ENCODE peak calls at places on chromosomes 4 and X, in nine cellular contexts. F, K, V, N, L, X, H, P and T are unnamed samples.

GRCh38 chr4:184421558-184422155 is 52.7 kb downstream of the IRF2 start:
- DNase-seq in F (no peak), N (no peak), V (peak; percentile 32), L (no peak), P (no peak), K (no peak), H (no peak), X (no peak), T (peak; percentile 24)

GRCh38 chrX:30665471-30665870 is 12.2 kb downstream of the GK start:
- DNase-seq in V (no peak), F (no peak), H (no peak), P (no peak), N (no peak), K (no peak), X (no peak), L (no peak), T (no peak)

GRCh38 chr4:158949094-158949493 is 153.8 kb upstream of the RAPGEF2 start:
- DNase-seq in X (no peak), F (no peak), L (no peak), N (no peak), V (no peak), P (no peak), K (peak; percentile 37), H (no peak), T (no peak)

GRCh38 chrX:15328131-15328530 is 7.2 kb downstream of the PIGA start:
- DNase-seq in N (no peak), L (no peak), P (no peak), K (no peak), X (no peak), V (no peak), F (no peak), H (no peak), T (no peak)

GRCh38 chrX:53795583-53795982 is 109.1 kb upstream of the HUWE1 start:
- DNase-seq in H (no peak), X (no peak), N (no peak), K (peak; percentile 67), L (peak; percentile 18), P (no peak), V (no peak), F (no peak), T (no peak)

GRCh38 chrX:50805316-50805715 is 8.7 kb downstream of the SHROOM4 start:
- DNase-seq in F (no peak), V (no peak), P (no peak), X (no peak), N (no peak), L (no peak), H (no peak), K (no peak), T (no peak)

GRCh38 chr4:16090306-16090705 is 6.5 kb upstream of the PROM1 start:
- DNase-seq in X (no peak), V (no peak), L (no peak), F (no peak), K (no peak), N (no peak), H (no peak), P (no peak), T (no peak)

GRCh38 chr4:102736636-102737549 is 23.9 kb downstream of the MANBA start:
- DNase-seq in F (no peak), V (no peak), K (no peak), X (no peak), L (no peak), H (no peak), P (no peak), N (no peak), T (no peak)

GRCh38 chrX:55008571-55009358 is 8.6 kb downstream of the APEX2 start:
- DNase-seq in P (no peak), X (peak; percentile 12), K (peak; percentile 62), H (peak; percentile 4), V (no peak), L (no peak), N (no peak), F (no peak), T (no peak)

GRCh38 chr4:174314274-174314673 is 30.6 kb downstream of the CEP44 start:
- DNase-seq in K (no peak), L (no peak), N (no peak), V (no peak), H (no peak), X (no peak), F (no peak), P (no peak), T (no peak)

GRCh38 chrX:103941201-103941975 is 21.0 kb upstream of the TMSB15B start:
- DNase-seq in H (peak; percentile 46), X (no peak), K (peak; percentile 51), P (no peak), V (no peak), N (no peak), L (peak; percentile 17), F (no peak), T (peak; percentile 12)

GRCh38 chr4:15402146-15402545 is 25.7 kb upstream of the C1QTNF7 start:
- DNase-seq in H (no peak), N (no peak), L (no peak), K (peak; percentile 64), F (no peak), V (no peak), X (no peak), P (no peak), T (no peak)

GRCh38 chr4:89829470-89830138 is 7.4 kb downstream of the SNCA start:
- DNase-seq in V (peak; percentile 43), X (no peak), K (peak; percentile 35), L (no peak), H (no peak), P (no peak), N (peak; percentile 55), F (no peak), T (peak; percentile 77)

GRCh38 chrX:132086717-132087116 is 41.1 kb downstream of the FRMD7 start:
- DNase-seq in K (peak; percentile 79), L (no peak), X (no peak), N (no peak), P (no peak), H (no peak), V (no peak), F (no peak), T (no peak)

GRCh38 chr4:81003549-81004240 is 26.8 kb upstream of the BMP3 start:
- DNase-seq in K (no peak), V (no peak), N (no peak), F (no peak), H (no peak), P (no peak), L (no peak), X (no peak), T (no peak)

GRCh38 chr4:137394000-137394399 is 138.3 kb downstream of the PCDH18 start:
- DNase-seq in L (no peak), X (no peak), K (no peak), V (no peak), P (no peak), H (peak; percentile 39), N (no peak), F (no peak), T (no peak)

DNA sequence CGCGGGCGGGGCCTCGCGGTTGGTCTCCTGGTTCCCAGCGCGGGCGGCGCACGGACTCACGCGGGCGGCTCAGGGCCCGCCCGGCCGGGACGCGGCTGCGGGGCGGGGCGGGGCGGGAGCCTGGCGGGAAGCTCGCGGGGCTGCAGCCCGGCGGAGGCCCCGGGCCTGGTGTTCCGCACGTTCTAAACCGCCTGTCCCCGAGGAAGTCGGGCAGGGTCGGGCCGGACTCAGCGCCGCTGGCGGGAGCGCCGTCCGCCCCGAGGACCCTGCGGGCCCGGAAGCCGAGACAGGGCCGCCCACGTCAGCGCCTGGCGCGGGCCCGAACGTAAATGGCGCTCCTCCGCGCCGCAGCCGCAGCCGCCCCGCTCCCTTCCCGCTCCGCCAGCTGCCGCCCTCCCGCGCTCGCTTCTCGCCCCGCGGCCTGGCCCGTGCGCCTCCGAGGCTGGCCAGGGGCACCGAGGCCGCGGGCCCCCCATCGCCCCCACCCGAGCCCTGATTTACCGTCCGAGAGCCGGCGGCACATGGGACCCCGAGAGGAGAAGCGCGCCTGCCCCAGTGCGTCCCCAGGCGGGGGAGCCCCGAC is 309 bp upstream of the CTBP1 start:
- DNase-seq in N (peak; percentile 92), P (no peak), F (no peak), L (peak; percentile 97), H (peak; percentile 95), V (peak; percentile 84), K (peak; percentile 86), X (peak; percentile 64), T (peak; percentile 90)
- H3K4me1 ChIP-seq in N (no peaks in the 10 kb centered on the region), P (peaks cover 27% of the 10 kb centered on the region), F (peaks cover 6% of the 10 kb centered on the region), L (peaks cover 10% of the 10 kb centered on the region), H (peaks cover 8% of the 10 kb centered on the region), V (peaks cover 43% of the 10 kb centered on the region), K (peaks cover 25% of the 10 kb centered on the region), X (peaks cover 23% of the 10 kb centered on the region), T (peaks cover 74% of the 10 kb centered on the region)

GRCh38 chrX:148593146-148593545 is 92.7 kb downstream of the AFF2 start:
- DNase-seq in K (no peak), P (no peak), L (no peak), H (no peak), N (no peak), F (no peak), X (no peak), V (no peak), T (no peak)
- H3K27ac ChIP-seq in K (no peak overlapping the region), P (no peak overlapping the region), L (no peak overlapping the region), H (no peak overlapping the region), N (no peak overlapping the region), F (no peak overlapping the region), X (no peak overlapping the region), V (no peak overlapping the region), T (no peak overlapping the region)

GRCh38 chr4:41178372-41179085 is 35.8 kb downstream of the APBB2 start:
- DNase-seq in V (no peak), L (no peak), K (no peak), N (no peak), F (no peak), P (no peak), X (no peak), H (no peak), T (no peak)
- H3K4me1 ChIP-seq in V (no peaks in the 10 kb centered on the region), L (no peaks in the 10 kb centered on the region), K (peaks cover 6% of the 10 kb centered on the region), N (peaks cover 4% of the 10 kb centered on the region), F (no peaks in the 10 kb centered on the region), P (peaks cover 37% of the 10 kb centered on the region), X (peaks cover 24% of the 10 kb centered on the region), H (no peaks in the 10 kb centered on the region), T (no peaks in the 10 kb centered on the region)

GRCh38 chr4:119039160-119039559 is 96.5 kb upstream of the MYOZ2 start:
- DNase-seq in F (no peak), X (no peak), H (no peak), P (no peak), N (no peak), V (no peak), K (no peak), L (no peak), T (no peak)
- H3K27ac ChIP-seq in F (no peak overlapping the region), X (no peak overlapping the region), H (no peak overlapping the region), P (peak overlapping the region; percentile 83), N (peak overlapping the region; percentile 51), V (no peak overlapping the region), K (no peak overlapping the region), L (no peak overlapping the region), T (no peak overlapping the region)